ENCODE peak calls at places on chromosomes 12 and 14, in five cellular contexts. M is activated T-helper 1 cell treated with anti-CD3 and anti-CD28 coated beads, Interleukin-12 subunit alpha, Interleukin-12 subunit beta, Interleukin-2, Interleukin-4 antibody, amounts not matched to agents 30 ng/mL and 10 ng/mL and 1 ng/mL, durations not matched to agents 14 hours and 24 hours and 36 hours; U is DMS153; I is Calu3; K is EH. E is an unnamed sample.
A peak's percentile ranks its signal among the peaks of the same experiment; 100 is the strongest.

GRCh38 chr12:129903092-129903945 is 506 bp downstream of the TMEM132D start:
- DNase-seq in M (no peak), U (no peak), I (no peak), K (no peak), E (peak; percentile 62)

GRCh38 chr12:28171356-28172060 is 18.7 kb upstream of the CCDC91 start:
- DNase-seq in M (no peak), U (no peak), I (no peak), K (no peak), E (peak; percentile 16)

GRCh38 chr14:41285193-41285748 is 321.4 kb upstream of the LRFN5 start:
- DNase-seq in M (no peak), U (peak; percentile 16), I (no peak), K (peak; percentile 6), E (peak; percentile 44)

GRCh38 chr12:100717733-100718067 is 76.9 kb upstream of the ANO4 start:
- DNase-seq in M (no peak), U (no peak), I (no peak), K (peak; percentile 44), E (no peak)

GRCh38 chr14:51653096-51653814 is 1.5 kb downstream of the FRMD6 start:
- DNase-seq in M (no peak), U (no peak), I (peak; percentile 14), K (peak; percentile 86), E (peak; percentile 81)

GRCh38 chr12:121534495-121535148 is 46.2 kb downstream of the KDM2B start:
- DNase-seq in M (peak; percentile 29), U (no peak), I (no peak), K (no peak), E (no peak)

GRCh38 chr12:1820191-1820599 is at the start of gene LRTM2:
- DNase-seq in M (no peak), U (no peak), I (no peak), K (no peak), E (no peak)

GRCh38 chr12:85657836-85658235 is 178.4 kb downstream of the RASSF9 start:
- DNase-seq in M (no peak), U (no peak), I (no peak), K (no peak), E (no peak)

GRCh38 chr14:59004012-59004411 is 184.5 kb upstream of the DAAM1 start:
- DNase-seq in M (no peak), U (peak; percentile 3), I (no peak), K (peak; percentile 40), E (no peak)

E was measured in astrocyte of the hippocampus.